ENCODE peak calls at places on chromosomes 2 and 18, in seven cellular contexts. H is AG09319, E is left lung, C is MCF 10A, B is osteocyte, V is fibroblast of the aortic adventitia, Y is IMR-90. J is an unnamed sample.

GRCh38 chr2:64978514-64979268 is 10.5 kb upstream of the SLC1A4 start:
- DNase-seq in V (no peak), Y (peak; percentile 64), E (no peak), B (no peak), H (no peak), C (peak; percentile 45), J (no peak)

GRCh38 chr2:48529676-48530032 is 300 bp upstream of the STON1 start:
- DNase-seq in V (no peak), H (no peak), E (no peak), C (no peak), Y (no peak), B (no peak), J (peak; percentile 16)

GRCh38 chr2:7044253-7045250 is 127.3 kb downstream of the RNF144A start:
- DNase-seq in C (peak; percentile 67), Y (peak; percentile 37), B (no peak), E (peak; percentile 56), H (peak; percentile 22), V (peak; percentile 75), J (peak; percentile 32)

GRCh38 chr2:236309669-236310029 is 45.4 kb upstream of the ASB18 start:
- DNase-seq in C (peak; percentile 34), Y (no peak), H (no peak), E (no peak), B (peak; percentile 68), V (peak; percentile 8), J (no peak)

GRCh38 chr18:13375302-13376255 is 157.0 kb downstream of the LDLRAD4 start:
- DNase-seq in Y (peak; percentile 91), B (peak; percentile 88), V (peak; percentile 86), E (peak; percentile 76), C (peak; percentile 78), H (peak; percentile 40), J (no peak)

GRCh38 chr2:106845716-106846115 is 40.3 kb downstream of the ST6GAL2 start:
- DNase-seq in H (no peak), V (no peak), E (no peak), C (no peak), Y (no peak), B (no peak), J (no peak)

GRCh38 chr2:189453998-189454397 is 12.7 kb downstream of the WDR75 start:
- DNase-seq in B (no peak), H (no peak), Y (no peak), C (no peak), E (no peak), V (peak; percentile 5), J (no peak)

GRCh38 chr2:108315408-108316193 is 26.9 kb downstream of the SULT1C2 start:
- DNase-seq in Y (no peak), C (no peak), H (no peak), V (no peak), E (peak; percentile 52), B (no peak), J (no peak)

GRCh38 chr2:13034861-13035260 is 318.1 kb downstream of the TRIB2 start:
- DNase-seq in C (no peak), V (no peak), Y (no peak), H (no peak), B (no peak), E (no peak), J (no peak)

GRCh38 chr2:63914311-63914710 is 72.6 kb downstream of the UGP2 start:
- DNase-seq in B (no peak), V (no peak), Y (no peak), E (no peak), H (no peak), C (no peak), J (no peak)

GRCh38 chr2:34408100-34408499 is 809.0 kb upstream of the FAM98A start:
- DNase-seq in V (no peak), E (no peak), B (no peak), Y (no peak), H (no peak), C (no peak), J (no peak)

GRCh38 chr2:50059462-50059861 is 905.1 kb upstream of the FSHR start:
- DNase-seq in B (no peak), C (no peak), H (no peak), V (no peak), E (no peak), Y (no peak), J (no peak)

GRCh38 chr18:57185434-57185833 is 38.5 kb downstream of the BOD1L2 start:
- DNase-seq in H (no peak), B (no peak), C (no peak), E (no peak), Y (no peak), V (no peak), J (no peak)

GRCh38 chr18:78764544-78764943 is 215.1 kb upstream of the SALL3 start:
- DNase-seq in C (no peak), V (no peak), Y (no peak), E (no peak), H (no peak), B (peak; percentile 80), J (no peak)

GRCh38 chr18:32440478-32440877 is 30.2 kb downstream of the GAREM1 start:
- DNase-seq in H (no peak), C (no peak), B (no peak), V (no peak), E (no peak), Y (no peak), J (no peak)

GRCh38 chr2:191311627-191312026 is 66.4 kb downstream of the MYO1B start:
- DNase-seq in B (no peak), E (no peak), Y (peak; percentile 88), H (no peak), C (peak; percentile 86), V (peak; percentile 86), J (no peak)

GRCh38 chr2:102848366-102848839 is 86.6 kb downstream of the TMEM182 start:
- DNase-seq in E (peak; percentile 84), B (no peak), C (peak; percentile 44), H (no peak), Y (peak; percentile 3), V (peak; percentile 23), J (no peak)
- TF ChIP-seq CTCF in E (no peak), B (peak; percentile 18), C (peak; percentile 10), H (no peak), Y (no peak), V (no peak), J (no peak)

GRCh38 chr2:142997254-142997653 is 119.8 kb downstream of the KYNU start:
- DNase-seq in B (no peak), V (no peak), H (no peak), Y (no peak), C (no peak), E (no peak), J (no peak)

GRCh38 chr2:143000599-143000998 is 123.1 kb downstream of the KYNU start:
- DNase-seq in H (no peak), C (no peak), Y (no peak), E (no peak), V (no peak), B (no peak), J (no peak)

GRCh38 chr2:143001521-143001920 is 124.1 kb downstream of the KYNU start:
- DNase-seq in B (no peak), E (no peak), C (no peak), V (no peak), Y (peak; percentile 1), H (no peak), J (no peak)
- TF ChIP-seq CTCF in B (no peak), E (no peak), C (no peak), V (no peak), Y (no peak), H (no peak), J (no peak)

DNA sequence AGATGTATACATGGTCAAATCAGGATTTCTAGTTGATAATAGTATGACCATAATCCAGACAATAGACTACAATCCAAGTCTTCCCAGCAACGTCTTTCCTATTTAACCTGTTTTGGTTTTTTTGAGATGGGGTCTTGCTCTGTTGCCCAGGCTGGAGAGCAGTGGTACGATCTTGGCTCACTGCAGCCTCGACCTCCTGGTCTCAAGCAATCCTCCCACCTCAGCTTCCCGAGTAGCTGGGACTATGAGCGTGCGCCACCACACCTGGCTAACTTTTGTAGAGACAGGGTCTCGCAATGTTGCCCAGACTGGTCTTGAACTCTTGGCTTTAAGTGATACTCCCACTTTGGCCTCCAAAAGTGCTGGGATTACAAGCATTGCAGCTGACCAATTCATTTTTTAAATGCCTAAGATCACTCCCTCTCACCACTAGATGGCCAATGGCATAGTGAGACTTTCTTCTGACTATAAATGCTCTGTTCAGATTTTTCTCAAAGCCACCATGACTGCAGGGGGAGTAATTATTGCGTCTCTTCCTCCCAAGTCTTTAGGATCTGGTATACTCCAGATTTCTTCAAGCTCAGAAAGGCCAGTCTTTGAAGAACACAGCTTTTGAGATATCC is 47.6 kb downstream of the HNRNPLL start:
- DNase-seq in E (no peak), C (peak; percentile 30), Y (peak; percentile 33), B (no peak), H (no peak), V (peak; percentile 39), J (no peak)
- TF ChIP-seq CTCF in E (peak; percentile 9), C (peak; percentile 28), Y (peak; percentile 46), B (peak; percentile 46), H (peak; percentile 25), V (peak; percentile 56), J (no peak)

GRCh38 chr2:27973592-27973991 is 83.1 kb downstream of the BABAM2 start:
- DNase-seq in B (no peak), E (no peak), H (no peak), C (no peak), V (peak; percentile 50), Y (peak; percentile 40), J (no peak)
- TF ChIP-seq CTCF in B (peak; percentile 33), E (no peak), H (peak; percentile 13), C (no peak), V (peak; percentile 44), Y (peak; percentile 23), J (no peak)

DNA sequence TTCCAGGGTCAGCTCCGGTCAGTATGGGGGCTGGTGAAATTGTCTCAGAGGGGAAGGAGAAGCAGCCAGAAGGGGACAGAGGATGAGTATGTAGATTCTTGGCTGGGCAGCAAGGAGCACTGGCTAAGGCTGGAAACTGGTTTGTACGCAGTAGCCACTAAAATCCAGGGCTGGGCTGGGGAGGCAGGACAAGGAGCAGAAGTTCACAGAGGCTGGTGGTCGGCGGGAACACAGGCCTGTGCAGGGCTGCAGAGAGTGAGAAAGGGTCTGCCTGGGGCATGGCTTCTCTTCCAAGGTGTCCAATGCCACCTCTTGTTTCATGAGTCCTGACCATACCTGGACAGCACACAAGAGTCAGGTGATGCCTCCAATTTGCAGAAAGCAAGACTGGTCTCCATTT is 94.4 kb upstream of the HDAC4 start:
- DNase-seq in H (no peak), V (no peak), E (no peak), C (no peak), B (no peak), Y (no peak), J (no peak)
- TF ChIP-seq CTCF in H (no peak), V (no peak), E (no peak), C (no peak), B (no peak), Y (no peak), J (no peak)

DNA sequence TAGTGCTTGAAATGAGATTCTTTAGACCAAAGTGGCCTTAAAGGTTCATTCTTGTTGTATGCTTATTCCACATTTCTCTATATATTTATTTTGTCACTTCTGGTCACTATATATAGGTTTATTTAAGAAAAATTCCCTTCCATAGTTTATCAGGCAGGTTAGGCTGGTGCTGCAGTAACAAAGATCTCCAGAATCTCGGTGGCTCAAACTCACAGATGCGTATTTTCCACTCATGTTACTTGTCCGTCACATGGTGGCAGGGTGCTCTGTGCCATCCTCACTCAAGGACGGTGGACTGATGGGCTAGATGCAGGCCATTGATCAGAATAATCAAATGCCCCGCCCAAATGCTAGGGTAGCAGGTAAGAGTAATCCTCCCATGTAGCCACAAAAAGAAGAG is 19.8 kb downstream of the SPTBN1 start:
- DNase-seq in B (no peak), H (no peak), E (no peak), C (no peak), V (no peak), Y (no peak), J (no peak)
- TF ChIP-seq CTCF in B (no peak), H (no peak), E (no peak), C (no peak), V (no peak), Y (no peak), J (no peak)